ENCODE peak calls at places on chromosomes 13 and 19, in six cellular contexts. M is GM23338, Z is HFFc6, S is CD14-positive monocyte, D is neural crest cell, N is astrocyte of the cerebellum. C is an unnamed sample.

GRCh38 chr13:82797876-82798275 is 1084.4 kb downstream of the SLITRK1 start:
- DNase-seq in M (no peak), Z (no peak), S (no peak), D (no peak), N (no peak), C (no peak)

GRCh38 chr19:18998276-18998675 is 35.0 kb downstream of the SUGP2 start:
- DNase-seq in M (no peak), Z (no peak), S (no peak), D (no peak), N (no peak), C (no peak)

GRCh38 chr13:75468098-75468497 is 13.9 kb downstream of the TBC1D4 start:
- DNase-seq in M (no peak), Z (no peak), S (no peak), D (no peak), N (no peak), C (no peak)

GRCh38 chr13:23578411-23579071 is 8.3 kb downstream of the TNFRSF19 start:
- DNase-seq in M (peak), Z (peak), S (peak), D (peak), N (peak), C (peak)

GRCh38 chr19:47430041-47430802 is 10.9 kb upstream of the MEIS3 start:
- DNase-seq in M (peak), Z (peak), S (no peak), D (no peak), N (no peak), C (no peak)

GRCh38 chr13:112972867-112973576 is 4.0 kb downstream of the MCF2L start:
- DNase-seq in M (no peak), Z (no peak), S (peak), D (no peak), N (no peak), C (no peak)

GRCh38 chr19:32345261-32346207 is at the start of gene ZNF507:
- DNase-seq in M (peak), Z (peak), S (peak), D (peak), N (peak), C (no peak)

GRCh38 chr19:7004313-7004931 is 16.8 kb downstream of the MBD3L2B start:
- DNase-seq in M (peak), Z (peak), S (no peak), D (peak), N (no peak), C (no peak)

GRCh38 chr19:45657520-45658163 is 10.4 kb upstream of the GIPR start:
- DNase-seq in M (no peak), Z (no peak), S (no peak), D (no peak), N (no peak), C (no peak)

GRCh38 chr19:15776264-15776663 is 11.2 kb upstream of the OR10H5 start:
- DNase-seq in M (no peak), Z (no peak), S (no peak), D (no peak), N (no peak), C (no peak)

GRCh38 chr13:30870049-30870884 is 35.8 kb upstream of the MEDAG start:
- DNase-seq in M (peak), Z (peak), S (peak), D (no peak), N (peak), C (peak)

GRCh38 chr13:95164830-95165229 is 136.4 kb downstream of the ABCC4 start:
- DNase-seq in M (no peak), Z (no peak), S (no peak), D (no peak), N (no peak), C (no peak)

GRCh38 chr19:45577111-45577905 is 7.3 kb downstream of the OPA3 start:
- DNase-seq in M (peak), Z (peak), S (no peak), D (no peak), N (peak), C (peak)

GRCh38 chr19:20840371-20840770 is 64.3 kb downstream of the ZNF66 start:
- DNase-seq in M (no peak), Z (no peak), S (no peak), D (no peak), N (no peak), C (no peak)

GRCh38 chr13:45626731-45627374 is 11.3 kb upstream of the ERICH6B start:
- DNase-seq in M (no peak), Z (no peak), S (no peak), D (no peak), N (no peak), C (no peak)

GRCh38 chr13:81025091-81025490 is 684.2 kb upstream of the SPRY2 start:
- DNase-seq in M (no peak), Z (no peak), S (no peak), D (no peak), N (no peak), C (no peak)

GRCh38 chr13:63979951-63980350 is 2564.3 kb upstream of the PCDH20 start:
- DNase-seq in M (no peak), Z (no peak), S (no peak), D (no peak), N (no peak), C (no peak)

GRCh38 chr13:92460479-92460878 is 766.1 kb upstream of the GPC6 start:
- DNase-seq in M (no peak), Z (no peak), S (no peak), D (no peak), N (no peak), C (no peak)

GRCh38 chr13:36819811-36820140 is 754 bp downstream of the RFXAP start:
- DNase-seq in M (peak), Z (no peak), S (no peak), D (no peak), N (no peak), C (no peak)

DNA sequence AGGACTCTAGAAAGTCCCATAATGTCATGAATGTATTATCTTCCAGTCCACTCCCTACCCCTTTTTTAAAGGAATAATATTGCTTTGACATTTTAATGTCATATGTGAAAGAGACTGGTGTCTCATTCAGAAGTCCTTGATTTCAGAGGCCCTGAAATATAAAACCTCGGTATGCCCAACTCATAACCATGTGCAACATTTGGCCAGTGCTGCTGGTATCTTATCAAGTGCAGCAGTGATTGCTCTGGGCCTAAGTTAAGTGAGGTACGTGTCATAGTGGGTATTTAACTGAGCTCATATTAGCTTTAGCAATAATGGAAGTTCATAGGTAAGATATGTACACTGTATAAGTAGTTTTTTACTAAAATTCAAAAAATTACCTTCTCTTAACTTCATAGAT is 14.7 kb downstream of the TEX30 start:
- DNase-seq in M (no peak), Z (no peak), S (no peak), D (no peak), N (no peak), C (no peak)
- TF ChIP-seq CTCF in M (no peak), Z (no peak), S (no peak), D (no peak), N (no peak), C (no peak)

DNA sequence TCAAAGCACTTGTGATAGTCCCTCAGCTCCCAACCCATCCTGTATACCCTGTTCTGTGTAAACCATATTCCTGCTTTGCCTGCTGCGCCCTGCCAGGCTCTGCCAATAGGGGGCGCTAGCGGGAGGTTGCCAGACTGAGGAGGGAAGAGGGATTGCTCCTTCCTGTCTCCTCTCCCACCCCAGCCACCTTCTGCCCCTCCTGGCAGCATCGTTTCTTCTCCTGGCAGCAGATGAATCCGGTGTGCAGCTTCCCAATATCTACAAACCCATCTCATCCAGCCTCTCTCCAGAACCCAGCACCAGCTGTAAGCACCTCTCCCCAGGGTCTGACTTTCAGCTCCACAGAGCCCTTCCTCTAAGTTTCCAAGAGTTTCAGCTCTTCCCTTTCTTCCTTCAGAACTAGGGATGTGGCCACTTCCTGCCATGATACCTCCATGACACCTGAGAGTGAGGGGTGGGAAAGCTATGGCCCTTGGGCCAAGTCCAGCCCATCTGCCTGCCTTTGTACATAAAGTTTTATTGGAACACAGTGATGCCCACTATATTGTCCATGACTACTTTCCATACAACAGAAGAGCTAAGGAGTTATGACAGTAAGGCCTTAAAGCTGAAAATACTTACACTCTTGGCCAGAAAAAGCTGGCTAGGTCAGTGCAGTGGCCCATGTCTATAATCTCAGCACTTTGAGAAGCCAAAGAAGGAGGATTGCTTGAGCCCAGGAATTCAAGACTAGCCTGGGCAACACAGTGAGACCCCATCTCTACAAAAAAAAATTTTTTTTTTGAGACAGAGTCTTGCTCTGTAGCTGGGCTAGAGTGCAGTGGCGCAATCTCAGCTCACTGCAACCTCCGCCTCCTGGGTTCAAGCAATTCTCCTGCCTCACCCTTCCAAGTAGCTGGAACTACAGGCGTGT is 34.5 kb upstream of the ATP1A3 start:
- DNase-seq in M (peak), Z (no peak), S (no peak), D (peak), N (no peak), C (no peak)
- TF ChIP-seq CTCF in M (peak), Z (peak), S (peak), D (peak), N (peak), C (peak)

DNA sequence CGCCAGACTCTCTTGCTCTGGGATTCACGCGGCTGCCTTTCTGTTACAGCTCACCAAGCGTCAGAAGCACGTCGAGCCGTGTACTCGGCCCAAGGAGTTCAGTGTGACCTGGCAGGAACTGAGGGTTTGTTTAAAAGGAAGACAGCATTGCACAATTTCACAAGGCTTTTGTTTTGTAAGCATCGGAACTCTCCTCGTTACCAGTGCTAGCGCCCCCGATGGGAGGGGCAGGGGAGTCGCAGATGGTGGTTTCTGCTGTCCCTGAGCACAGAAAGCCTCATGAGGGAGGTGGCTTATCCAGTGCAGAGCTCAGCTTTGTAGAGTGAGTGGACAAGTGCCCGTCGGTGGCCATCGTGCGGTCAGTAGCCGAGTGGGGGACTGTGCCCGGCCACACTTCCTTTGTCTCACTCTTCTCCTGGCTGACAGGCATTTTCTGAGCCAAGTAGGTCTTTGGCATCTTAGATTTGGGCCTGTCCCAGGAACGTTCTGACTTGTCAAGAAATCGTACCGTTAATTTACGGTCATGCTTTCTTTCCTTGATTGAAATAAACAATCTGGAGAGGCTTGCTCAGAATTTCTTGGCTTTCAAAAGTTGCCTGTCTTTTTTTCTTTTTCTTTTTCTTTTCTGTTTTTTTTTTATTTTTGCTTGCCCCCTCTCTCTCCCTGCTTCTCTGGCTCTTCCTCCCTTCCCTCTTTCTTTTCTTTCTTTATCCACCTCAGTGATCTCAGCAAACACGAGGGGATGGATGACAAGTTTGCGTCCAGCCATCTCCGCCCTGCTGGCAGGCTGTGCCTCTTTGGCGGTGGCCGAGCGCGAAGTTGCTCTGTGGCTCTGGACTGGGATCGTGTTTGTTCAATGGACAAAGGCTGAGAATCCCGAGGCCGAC is 7.7 kb downstream of the KDM4B start:
- DNase-seq in M (peak), Z (peak), S (peak), D (no peak), N (peak), C (peak)
- TF ChIP-seq CTCF in M (peak), Z (peak), S (peak), D (peak), N (peak), C (peak)

DNA sequence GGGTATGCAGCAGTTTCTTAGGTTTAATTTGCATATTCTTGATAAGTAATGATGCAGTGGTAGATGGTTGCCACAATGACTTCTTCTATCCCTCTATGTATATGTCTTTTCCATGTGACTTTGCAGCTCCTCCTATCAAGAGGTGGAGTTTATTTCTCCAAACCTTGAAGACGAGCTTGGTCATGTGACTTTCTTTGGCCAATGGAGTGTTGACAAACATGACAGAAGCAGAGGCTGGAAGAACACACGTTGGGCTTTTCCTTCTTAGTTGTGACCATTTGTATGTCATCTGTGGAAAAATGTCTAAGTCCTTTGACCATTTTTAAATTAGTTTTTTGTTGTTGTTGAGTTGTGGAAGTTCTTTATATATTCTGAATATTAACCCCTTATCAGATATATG is 32.3 kb downstream of the ZNF333 start:
- DNase-seq in M (no peak), Z (no peak), S (no peak), D (no peak), N (no peak), C (no peak)
- TF ChIP-seq CTCF in M (no peak), Z (no peak), S (no peak), D (no peak), N (no peak), C (no peak)

DNA sequence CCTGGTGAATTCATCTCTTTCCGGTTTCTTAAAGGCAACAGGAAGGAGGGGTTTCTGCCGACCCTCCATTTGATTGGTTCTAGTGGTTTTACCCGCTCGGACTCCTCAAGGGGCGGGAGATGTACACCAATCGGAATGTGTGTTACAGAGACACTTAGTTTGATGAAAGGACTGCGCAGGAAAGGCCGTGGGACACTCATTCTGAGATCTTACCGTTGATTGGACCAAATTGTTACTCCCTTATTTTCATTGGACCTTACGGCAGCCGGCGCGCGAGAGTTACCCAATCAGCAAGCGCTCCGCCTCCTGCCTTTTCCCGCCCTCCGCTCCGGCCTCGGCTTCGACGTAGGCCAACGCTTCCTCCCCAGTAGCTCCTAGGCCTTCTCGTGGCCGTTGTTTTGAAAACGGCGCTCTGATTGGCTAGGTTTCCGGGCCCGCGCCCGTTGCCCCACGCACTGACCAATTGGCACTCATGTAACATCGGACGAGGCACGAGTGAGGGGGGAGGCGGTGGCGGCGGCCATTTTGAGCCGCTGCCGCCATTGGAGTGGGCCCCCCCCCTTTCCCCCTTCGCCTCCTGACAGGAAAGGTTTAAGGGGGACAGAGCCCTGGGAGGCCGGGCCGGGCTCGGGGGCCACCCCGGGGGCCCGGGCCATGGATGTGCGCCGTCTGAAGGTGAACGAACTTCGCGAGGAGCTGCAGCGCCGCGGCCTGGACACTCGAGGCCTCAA is at the start of gene HNRNPUL1:
- DNase-seq in M (peak), Z (peak), S (peak), D (peak), N (peak), C (peak)
- TF ChIP-seq CTCF in M (peak), Z (peak), S (peak), D (no peak), N (peak), C (peak)

DNA sequence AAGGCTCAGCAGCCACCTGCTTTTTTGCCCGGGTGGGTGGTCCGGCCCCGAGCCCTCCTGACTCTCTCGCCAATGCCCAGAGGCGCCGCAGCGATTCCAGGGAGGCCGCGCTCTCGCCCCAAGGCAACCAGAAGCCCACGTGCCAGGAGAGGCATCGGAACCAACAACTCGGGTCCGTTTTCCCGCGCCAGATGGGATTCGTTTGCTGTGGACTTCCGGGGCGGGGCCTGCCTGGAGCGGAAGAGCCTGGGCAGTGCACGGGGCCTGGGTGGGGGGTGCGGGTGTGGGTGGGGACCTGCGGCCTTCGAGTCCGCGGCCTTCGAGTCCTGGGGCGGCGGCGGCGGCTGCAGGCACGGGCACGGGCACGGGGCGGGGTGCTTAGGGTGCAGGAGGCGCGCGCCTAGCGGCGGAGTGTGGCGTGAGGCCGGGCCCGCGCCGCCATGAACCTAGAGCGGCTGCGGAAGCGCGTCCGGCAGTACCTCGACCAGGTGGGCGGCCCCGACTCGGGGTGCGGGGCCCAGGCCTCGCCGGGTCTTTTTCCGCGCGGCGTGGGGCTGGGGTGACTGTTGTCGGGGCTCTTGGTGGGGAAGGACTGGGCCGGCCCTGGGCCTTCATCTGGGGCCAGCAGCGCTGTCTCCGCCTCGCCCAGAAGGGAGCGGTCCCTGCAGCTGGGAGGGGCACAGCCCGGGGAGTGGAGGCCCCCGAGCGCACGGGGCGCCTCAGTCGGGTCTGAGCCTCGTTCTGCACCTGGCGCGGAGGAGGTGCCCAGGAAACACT is at the start of gene CDC16:
- DNase-seq in M (peak), Z (peak), S (peak), D (peak), N (peak), C (peak)
- TF ChIP-seq CTCF in M (no peak), Z (peak), S (peak), D (peak), N (no peak), C (no peak)

DNA sequence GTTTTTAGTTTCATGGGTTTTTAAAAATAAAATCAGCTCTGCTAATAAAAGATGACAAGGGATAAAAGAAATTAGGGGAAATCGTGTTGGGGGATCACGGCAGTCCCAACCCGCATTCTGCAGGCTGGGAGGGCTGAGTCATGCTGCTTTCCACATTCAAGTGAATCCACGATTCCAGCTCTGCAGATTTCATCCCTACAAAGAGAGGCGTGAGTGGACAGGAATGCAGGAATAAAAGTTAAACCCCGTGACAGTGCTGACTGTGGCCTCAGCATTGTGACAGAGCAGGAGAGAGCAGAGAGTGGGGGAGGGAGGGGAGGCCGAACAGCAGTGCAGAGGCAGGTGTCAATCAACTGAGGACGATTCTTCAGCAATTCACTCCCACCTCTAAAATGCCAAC is 66.5 kb upstream of the RAP2A start:
- DNase-seq in M (peak), Z (peak), S (no peak), D (no peak), N (peak), C (peak)
- TF ChIP-seq CTCF in M (no peak), Z (no peak), S (no peak), D (no peak), N (no peak), C (no peak)

C was measured in AG09319.